ENCODE peak calls at places on chromosomes 6 and 20, in ten cellular contexts. One of them, this sample, is unnamed.

GRCh38 chr6:56540950-56541600 is 101.6 kb downstream of the DST start:
- DNase-seq in HuH-7.5: no peak
- DNase-seq in activated CD4-positive, alpha-beta T cell treated with anti-CD3 and anti-CD28 coated beads, Interleukin-2, amount 10 ng/mL, durations not matched to agents 7 days and 5 days: no peak
- DNase-seq in astrocyte of the spinal cord: no peak
- DNase-seq in HTR-8/SVneo: no peak
- DNase-seq in stimulated activated CD4-positive, alpha-beta T cell treated with anti-CD3 and anti-CD28 coated beads, Interleukin-1b, Interleukin-23, amount 100 ng/mL, for 1 hour: no peak
- DNase-seq in HEK293T: no peak
- DNase-seq in hypothalamus: no peak
- DNase-seq in GM12878: no peak
- DNase-seq in head of caudate nucleus: no peak
- DNase-seq in this sample: peak

GRCh38 chr20:36754656-36755222 is 8.8 kb upstream of the NDRG3 start:
- DNase-seq in HuH-7.5: peak
- DNase-seq in activated CD4-positive, alpha-beta T cell treated with anti-CD3 and anti-CD28 coated beads, Interleukin-2, amount 10 ng/mL, durations not matched to agents 7 days and 5 days: peak
- DNase-seq in astrocyte of the spinal cord: peak
- DNase-seq in HTR-8/SVneo: peak
- DNase-seq in stimulated activated CD4-positive, alpha-beta T cell treated with anti-CD3 and anti-CD28 coated beads, Interleukin-1b, Interleukin-23, amount 100 ng/mL, for 1 hour: no peak
- DNase-seq in HEK293T: peak
- DNase-seq in hypothalamus: no peak
- DNase-seq in GM12878: no peak
- DNase-seq in head of caudate nucleus: no peak
- DNase-seq in this sample: peak

GRCh38 chr6:69801225-69801624 is 4.4 kb upstream of the LMBRD1 start:
- DNase-seq in HuH-7.5: no peak
- DNase-seq in activated CD4-positive, alpha-beta T cell treated with anti-CD3 and anti-CD28 coated beads, Interleukin-2, amount 10 ng/mL, durations not matched to agents 7 days and 5 days: no peak
- DNase-seq in astrocyte of the spinal cord: no peak
- DNase-seq in HTR-8/SVneo: no peak
- DNase-seq in stimulated activated CD4-positive, alpha-beta T cell treated with anti-CD3 and anti-CD28 coated beads, Interleukin-1b, Interleukin-23, amount 100 ng/mL, for 1 hour: no peak
- DNase-seq in HEK293T: peak
- DNase-seq in hypothalamus: no peak
- DNase-seq in GM12878: no peak
- DNase-seq in head of caudate nucleus: no peak
- DNase-seq in this sample: no peak

GRCh38 chr6:39964094-39964493 is 29.8 kb upstream of the MOCS1 start:
- DNase-seq in HuH-7.5: no peak
- DNase-seq in activated CD4-positive, alpha-beta T cell treated with anti-CD3 and anti-CD28 coated beads, Interleukin-2, amount 10 ng/mL, durations not matched to agents 7 days and 5 days: no peak
- DNase-seq in astrocyte of the spinal cord: no peak
- DNase-seq in HTR-8/SVneo: no peak
- DNase-seq in stimulated activated CD4-positive, alpha-beta T cell treated with anti-CD3 and anti-CD28 coated beads, Interleukin-1b, Interleukin-23, amount 100 ng/mL, for 1 hour: no peak
- DNase-seq in HEK293T: no peak
- DNase-seq in hypothalamus: no peak
- DNase-seq in GM12878: no peak
- DNase-seq in head of caudate nucleus: no peak
- DNase-seq in this sample: no peak

GRCh38 chr20:57198359-57199072 is 67.9 kb downstream of the BMP7 start:
- DNase-seq in HuH-7.5: no peak
- DNase-seq in activated CD4-positive, alpha-beta T cell treated with anti-CD3 and anti-CD28 coated beads, Interleukin-2, amount 10 ng/mL, durations not matched to agents 7 days and 5 days: no peak
- DNase-seq in astrocyte of the spinal cord: peak
- DNase-seq in HTR-8/SVneo: no peak
- DNase-seq in stimulated activated CD4-positive, alpha-beta T cell treated with anti-CD3 and anti-CD28 coated beads, Interleukin-1b, Interleukin-23, amount 100 ng/mL, for 1 hour: no peak
- DNase-seq in HEK293T: no peak
- DNase-seq in hypothalamus: no peak
- DNase-seq in GM12878: no peak
- DNase-seq in head of caudate nucleus: no peak
- DNase-seq in this sample: no peak

GRCh38 chr6:167668019-167668753 is 158.5 kb upstream of the AFDN start:
- DNase-seq in HuH-7.5: peak
- DNase-seq in activated CD4-positive, alpha-beta T cell treated with anti-CD3 and anti-CD28 coated beads, Interleukin-2, amount 10 ng/mL, durations not matched to agents 7 days and 5 days: no peak
- DNase-seq in astrocyte of the spinal cord: no peak
- DNase-seq in HTR-8/SVneo: no peak
- DNase-seq in stimulated activated CD4-positive, alpha-beta T cell treated with anti-CD3 and anti-CD28 coated beads, Interleukin-1b, Interleukin-23, amount 100 ng/mL, for 1 hour: no peak
- DNase-seq in HEK293T: no peak
- DNase-seq in hypothalamus: no peak
- DNase-seq in GM12878: no peak
- DNase-seq in head of caudate nucleus: no peak
- DNase-seq in this sample: no peak

GRCh38 chr6:158039178-158039557 is 57.5 kb downstream of the SYNJ2 start:
- DNase-seq in HuH-7.5: no peak
- DNase-seq in activated CD4-positive, alpha-beta T cell treated with anti-CD3 and anti-CD28 coated beads, Interleukin-2, amount 10 ng/mL, durations not matched to agents 7 days and 5 days: no peak
- DNase-seq in astrocyte of the spinal cord: peak
- DNase-seq in HTR-8/SVneo: no peak
- DNase-seq in stimulated activated CD4-positive, alpha-beta T cell treated with anti-CD3 and anti-CD28 coated beads, Interleukin-1b, Interleukin-23, amount 100 ng/mL, for 1 hour: no peak
- DNase-seq in HEK293T: no peak
- DNase-seq in hypothalamus: no peak
- DNase-seq in GM12878: no peak
- DNase-seq in head of caudate nucleus: no peak
- DNase-seq in this sample: no peak

GRCh38 chr20:1983311-1983710 is 10.5 kb downstream of the PDYN start:
- DNase-seq in HuH-7.5: no peak
- DNase-seq in activated CD4-positive, alpha-beta T cell treated with anti-CD3 and anti-CD28 coated beads, Interleukin-2, amount 10 ng/mL, durations not matched to agents 7 days and 5 days: no peak
- DNase-seq in astrocyte of the spinal cord: no peak
- DNase-seq in HTR-8/SVneo: no peak
- DNase-seq in stimulated activated CD4-positive, alpha-beta T cell treated with anti-CD3 and anti-CD28 coated beads, Interleukin-1b, Interleukin-23, amount 100 ng/mL, for 1 hour: no peak
- DNase-seq in HEK293T: no peak
- DNase-seq in hypothalamus: no peak
- DNase-seq in GM12878: no peak
- DNase-seq in head of caudate nucleus: no peak
- DNase-seq in this sample: no peak

GRCh38 chr20:63295422-63295821 is 2.4 kb downstream of the COL20A1 start:
- DNase-seq in HuH-7.5: no peak
- DNase-seq in activated CD4-positive, alpha-beta T cell treated with anti-CD3 and anti-CD28 coated beads, Interleukin-2, amount 10 ng/mL, durations not matched to agents 7 days and 5 days: no peak
- DNase-seq in astrocyte of the spinal cord: no peak
- DNase-seq in HTR-8/SVneo: no peak
- DNase-seq in stimulated activated CD4-positive, alpha-beta T cell treated with anti-CD3 and anti-CD28 coated beads, Interleukin-1b, Interleukin-23, amount 100 ng/mL, for 1 hour: no peak
- DNase-seq in HEK293T: no peak
- DNase-seq in hypothalamus: no peak
- DNase-seq in GM12878: no peak
- DNase-seq in head of caudate nucleus: peak
- DNase-seq in this sample: no peak